ENCODE peak calls at places on chromosomes 11 and 22, in four cellular contexts. P, X, U and N are unnamed samples.

GRCh38 chr22:29799217-29799680 is 32.1 kb downstream of the UQCR10 start:
- DNase-seq in P (no peak), X (peak), U (peak), N (no peak)

GRCh38 chr11:33779849-33780528 is 5.7 kb upstream of the FBXO3 start:
- DNase-seq in P (no peak), X (no peak), U (peak), N (no peak)

GRCh38 chr11:60699282-60699681 is at the start of gene MS4A8:
- DNase-seq in P (peak), X (no peak), U (no peak), N (no peak)

GRCh38 chr11:46874586-46874985 is 28.5 kb upstream of the CKAP5 start:
- DNase-seq in P (no peak), X (no peak), U (no peak), N (no peak)

GRCh38 chr22:47301820-47302475 is 539.5 kb downstream of the TBC1D22A start:
- DNase-seq in P (no peak), X (no peak), U (no peak), N (no peak)

GRCh38 chr11:76577199-76577920 is 93.2 kb downstream of the LRRC32 start:
- DNase-seq in P (no peak), X (no peak), U (no peak), N (no peak)

GRCh38 chr11:16001899-16002426 is 354.4 kb downstream of the SOX6 start:
- DNase-seq in P (no peak), X (no peak), U (peak), N (no peak)

GRCh38 chr22:17483670-17484372 is 79.5 kb upstream of the SLC25A18 start:
- DNase-seq in P (no peak), X (no peak), U (no peak), N (no peak)

GRCh38 chr11:17743808-17744119 is 9.2 kb downstream of the KCNC1 start:
- DNase-seq in P (no peak), X (no peak), U (no peak), N (no peak)

GRCh38 chr11:122746050-122746478 is 90.5 kb downstream of the UBASH3B start:
- DNase-seq in P (no peak), X (no peak), U (no peak), N (no peak)

GRCh38 chr11:115528217-115528616 is 24.0 kb upstream of the CADM1 start:
- DNase-seq in P (no peak), X (no peak), U (no peak), N (no peak)

GRCh38 chr22:18024956-18025720 is 777 bp upstream of the MICAL3 start:
- DNase-seq in P (no peak), X (no peak), U (no peak), N (no peak)

GRCh38 chr11:60498853-60499252 is 6.3 kb downstream of the MS4A12 start:
- DNase-seq in P (no peak), X (no peak), U (no peak), N (no peak)

GRCh38 chr11:63022422-63022821 is 6.8 kb upstream of the SLC22A8 start:
- DNase-seq in P (no peak), X (no peak), U (no peak), N (no peak)

GRCh38 chr22:49942565-49943404 is 17.8 kb upstream of the PIM3 start:
- DNase-seq in P (no peak), X (no peak), U (peak), N (no peak)

GRCh38 chr22:23243006-23243573 is 62.8 kb downstream of the BCR start:
- DNase-seq in P (no peak), X (peak), U (no peak), N (peak)

GRCh38 chr11:134224710-134225662 is 515 bp downstream of the VPS26B start:
- DNase-seq in P (peak), X (peak), U (peak), N (peak)

GRCh38 chr22:19103881-19104821 is 18.1 kb downstream of the DGCR2 start:
- DNase-seq in P (peak), X (peak), U (no peak), N (no peak)

GRCh38 chr11:33463059-33463458 is 205.9 kb downstream of the HIPK3 start:
- DNase-seq in P (no peak), X (no peak), U (no peak), N (no peak)

GRCh38 chr11:80519591-80520258 is 1078.9 kb upstream of the TENM4 start:
- DNase-seq in P (no peak), X (no peak), U (no peak), N (no peak)

GRCh38 chr11:65274734-65275682 is 13.2 kb downstream of the POLA2 start:
- DNase-seq in P (peak), X (peak), U (peak), N (peak)

GRCh38 chr11:101226617-101227016 is 97.0 kb upstream of the PGR start:
- DNase-seq in P (no peak), X (no peak), U (no peak), N (no peak)

GRCh38 chr11:2129699-2130366 is 9.4 kb downstream of the IGF2 start:
- DNase-seq in P (no peak), X (no peak), U (no peak), N (no peak)

GRCh38 chr11:125454047-125454446 is 42.0 kb downstream of the FEZ1 start:
- DNase-seq in P (no peak), X (no peak), U (no peak), N (no peak)

GRCh38 chr11:125452125-125452470 is 44.0 kb downstream of the FEZ1 start:
- DNase-seq in P (no peak), X (no peak), U (no peak), N (no peak)

GRCh38 chr11:125455851-125456250 is 40.2 kb downstream of the FEZ1 start:
- DNase-seq in P (no peak), X (no peak), U (no peak), N (no peak)

GRCh38 chr11:125460275-125460674 is 35.8 kb downstream of the FEZ1 start:
- DNase-seq in P (no peak), X (no peak), U (no peak), N (no peak)

DNA sequence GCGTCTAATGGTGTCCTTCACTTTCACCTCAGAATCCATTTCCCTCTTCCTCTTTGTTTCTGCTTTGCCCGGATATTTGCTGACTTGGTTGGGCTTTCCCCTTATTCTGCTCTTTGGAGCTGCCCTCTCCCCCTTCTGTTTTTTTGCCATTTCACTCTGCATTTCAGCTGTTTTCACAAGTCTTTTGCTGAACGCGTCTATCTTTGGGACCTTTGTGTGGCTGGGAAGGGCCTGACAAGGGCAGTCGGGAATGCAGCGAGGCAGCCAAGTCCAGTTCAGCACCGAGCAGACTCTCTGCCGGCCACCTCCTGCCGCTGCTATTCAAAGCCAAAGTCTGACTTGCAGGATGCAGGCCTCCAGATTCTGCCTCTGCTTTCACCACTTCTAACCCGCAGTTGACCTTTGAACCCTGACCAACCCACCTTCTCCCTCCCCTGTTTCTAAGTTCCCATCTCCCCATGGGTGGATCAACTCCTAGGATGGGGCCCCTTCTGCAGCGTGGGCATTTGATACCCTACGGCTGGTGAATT is 38.2 kb downstream of the FEZ1 start:
- DNase-seq in P (no peak), X (peak), U (peak), N (no peak)
- TF ChIP-seq ELF4 in P (no peak), X (no peak), U (no peak), N (no peak)

DNA sequence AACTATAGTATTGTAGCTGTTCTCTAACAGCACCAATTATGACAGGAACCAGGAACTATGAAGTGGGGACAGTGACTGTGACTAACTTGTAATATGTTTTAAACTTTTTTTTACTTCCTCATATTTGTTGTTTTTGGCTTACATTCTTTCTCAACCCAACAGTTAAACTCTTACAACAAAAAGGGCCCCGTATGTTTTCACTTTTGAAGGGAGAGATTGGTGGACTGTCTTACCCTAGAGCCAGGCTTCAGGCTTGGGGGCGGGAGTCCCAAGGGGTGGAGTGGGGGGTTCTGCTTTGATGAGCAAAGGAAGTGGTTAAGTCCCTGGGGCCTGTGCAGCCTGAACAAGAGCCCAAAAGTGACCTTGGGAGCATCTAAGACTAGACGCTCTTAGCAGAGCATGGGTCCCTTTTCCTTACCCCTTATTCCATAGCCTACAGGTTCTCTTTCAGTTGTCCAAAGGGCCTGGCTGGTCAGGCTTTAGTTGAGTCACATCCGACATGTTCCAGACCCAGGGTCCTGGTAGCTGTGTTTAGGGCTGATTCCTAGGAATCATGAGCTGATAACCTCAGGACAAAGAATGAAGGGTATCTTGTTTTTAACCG is 38.8 kb downstream of the STIM1 start:
- DNase-seq in P (no peak), X (no peak), U (no peak), N (no peak)
- TF ChIP-seq ELF4 in P (no peak), X (no peak), U (no peak), N (no peak)

GRCh38 chr11:61881397-61881796 is 9.9 kb downstream of the FADS3 start:
- DNase-seq in P (no peak), X (no peak), U (no peak), N (no peak)

GRCh38 chr11:61880050-61880449 is 11.3 kb downstream of the FADS3 start:
- DNase-seq in P (no peak), X (no peak), U (no peak), N (no peak)

GRCh38 chr11:61882879-61883278 is 8.5 kb downstream of the FADS3 start:
- DNase-seq in P (no peak), X (no peak), U (no peak), N (no peak)

GRCh38 chr11:61879152-61879551 is 12.2 kb downstream of the FADS3 start:
- DNase-seq in P (no peak), X (no peak), U (no peak), N (no peak)

DNA sequence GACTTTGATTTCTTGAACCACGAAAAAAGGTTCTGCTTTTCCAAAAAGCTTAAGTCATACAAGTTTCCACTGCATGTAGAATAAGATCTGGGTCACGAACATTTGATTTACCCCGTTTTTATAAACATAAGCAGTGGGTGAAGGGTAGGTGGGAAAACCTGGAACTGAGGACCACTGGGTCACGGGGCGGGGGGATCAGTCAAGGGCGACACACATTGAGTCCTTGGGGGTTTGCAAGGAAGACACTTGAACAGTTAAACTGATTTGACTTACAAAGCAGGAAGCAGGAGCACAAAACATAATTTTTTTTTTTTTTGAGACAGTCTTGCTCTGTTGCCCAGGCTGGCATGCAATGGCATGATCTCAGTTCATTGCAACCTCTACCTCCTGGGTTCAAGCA is 10.9 kb downstream of the FADS3 start:
- DNase-seq in P (no peak), X (no peak), U (no peak), N (no peak)
- TF ChIP-seq ELF4 in P (no peak), X (no peak), U (no peak), N (no peak)

GRCh38 chr11:118263109-118263508 is 988 bp downstream of the MPZL2 start:
- DNase-seq in P (no peak), X (no peak), U (no peak), N (no peak)

GRCh38 chr11:118264568-118265470 is 722 bp upstream of the MPZL2 start:
- DNase-seq in P (no peak), X (no peak), U (no peak), N (no peak)

GRCh38 chr11:118267486-118267885 is 3.4 kb upstream of the MPZL2 start:
- DNase-seq in P (no peak), X (no peak), U (no peak), N (no peak)

GRCh38 chr11:118263694-118264567 is at the start of gene MPZL2:
- DNase-seq in P (no peak), X (no peak), U (peak), N (peak)

GRCh38 chr11:118265954-118266353 is 1.9 kb upstream of the MPZL2 start:
- DNase-seq in P (no peak), X (no peak), U (no peak), N (no peak)
- TF ChIP-seq ELF4 in P (no peak), X (no peak), U (no peak), N (no peak)

DNA sequence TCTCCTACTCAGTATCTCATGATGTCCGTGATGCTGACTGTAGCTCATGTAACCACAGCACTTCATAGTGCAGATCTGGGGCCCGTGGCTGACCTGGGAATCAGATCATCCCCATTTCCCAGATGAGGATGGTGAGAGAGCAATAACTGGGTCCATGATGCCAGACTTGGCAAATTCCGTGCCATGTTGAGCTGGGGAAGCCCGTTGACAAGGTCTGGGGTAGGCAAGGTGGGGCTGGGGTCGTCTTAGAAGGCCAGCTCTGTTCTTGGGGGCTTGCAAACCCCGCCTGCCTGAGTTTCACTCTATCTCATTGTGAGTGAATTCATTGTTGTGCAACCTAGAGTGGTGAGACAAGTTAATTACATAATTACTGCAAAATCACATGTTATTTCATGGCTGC is 41.8 kb downstream of the LMO1 start:
- DNase-seq in P (no peak), X (no peak), U (no peak), N (no peak)
- TF ChIP-seq ELF4 in P (no peak), X (no peak), U (no peak), N (no peak)

DNA sequence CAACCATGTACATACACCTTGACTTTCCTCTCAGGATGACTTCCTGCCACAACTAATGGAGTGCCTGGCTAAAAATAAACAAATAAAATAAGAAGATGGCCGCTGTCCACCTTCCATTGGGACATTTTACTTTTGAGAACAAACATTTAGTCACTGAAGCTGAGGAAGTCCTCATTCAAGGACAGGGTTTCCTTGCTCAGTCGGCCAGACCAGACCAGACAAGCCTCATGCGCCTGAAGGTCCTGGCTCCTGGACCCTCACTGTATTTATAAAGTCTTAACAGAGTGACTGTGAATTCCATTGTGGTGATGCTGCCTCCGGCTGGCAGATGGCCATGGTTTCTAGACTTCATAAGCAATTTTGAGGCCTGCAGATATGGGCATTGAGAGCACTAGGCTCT is 114.5 kb downstream of the MAML2 start:
- DNase-seq in P (no peak), X (no peak), U (peak), N (no peak)
- TF ChIP-seq ELF4 in P (no peak), X (no peak), U (no peak), N (no peak)

DNA sequence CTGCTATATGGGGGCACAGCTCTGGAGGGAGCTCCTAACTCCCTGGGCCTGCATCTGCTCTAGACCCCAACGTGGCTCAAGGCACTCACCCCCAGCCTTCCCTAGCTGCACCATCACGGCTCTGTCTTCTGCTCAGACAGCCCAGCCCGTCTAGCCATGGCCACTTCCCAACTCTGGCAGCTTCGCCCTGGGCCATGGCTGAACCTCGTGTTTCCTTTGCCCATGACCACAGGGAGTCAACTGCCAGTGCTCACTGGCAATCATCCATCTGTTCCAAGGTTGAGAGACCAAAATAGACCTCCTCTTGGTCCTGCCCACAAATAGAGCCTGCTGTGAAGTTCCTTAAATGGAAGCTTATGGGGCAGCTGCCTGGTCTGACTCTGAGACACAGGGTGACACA is 5.4 kb downstream of the LMO1 start:
- DNase-seq in P (no peak), X (no peak), U (no peak), N (no peak)
- TF ChIP-seq ELF4 in P (no peak), X (no peak), U (no peak), N (no peak)